ENCODE peak calls at places on chromosomes 3 and 15, in six cellular contexts. I is A549, N is lung, L is thoracic aorta, P is cardiac muscle cell, H is fibroblast of lung. Z is an unnamed sample.

GRCh38 chr3:106628407-106628806 is 748.8 kb upstream of the CCDC54 start:
- DNase-seq in I (no peak), N (no peak), L (no peak), P (no peak), H (peak), Z (no peak)

GRCh38 chr15:38389924-38390542 is 63.9 kb upstream of the FAM98B start:
- DNase-seq in I (peak), N (peak), L (peak), P (peak), H (peak), Z (peak)

GRCh38 chr3:78799681-78800080 is 968.1 kb downstream of the ROBO1 start:
- DNase-seq in I (no peak), N (no peak), L (no peak), P (no peak), H (no peak), Z (no peak)

GRCh38 chr3:66809579-66809958 is 188.5 kb upstream of the KBTBD8 start:
- DNase-seq in I (no peak), N (no peak), L (no peak), P (no peak), H (no peak), Z (peak)

GRCh38 chr3:128607710-128608048 is 42.9 kb downstream of the RPN1 start:
- DNase-seq in I (no peak), N (no peak), L (no peak), P (no peak), H (no peak), Z (peak)

GRCh38 chr3:159273070-159273469 is 471.2 kb downstream of the MFSD1 start:
- DNase-seq in I (no peak), N (no peak), L (no peak), P (no peak), H (no peak), Z (no peak)

GRCh38 chr3:42702066-42702951 is at the start of gene HHATL:
- DNase-seq in I (no peak), N (no peak), L (no peak), P (peak), H (no peak), Z (no peak)

GRCh38 chr3:130263708-130264107 is 81.8 kb upstream of the COL6A5 start:
- DNase-seq in I (no peak), N (no peak), L (no peak), P (no peak), H (no peak), Z (no peak)

GRCh38 chr3:40754966-40755365 is 230.2 kb downstream of the ZNF621 start:
- DNase-seq in I (no peak), N (no peak), L (no peak), P (no peak), H (no peak), Z (no peak)

GRCh38 chr15:80251505-80252280 is at the start of gene CTXND1:
- DNase-seq in I (no peak), N (no peak), L (no peak), P (peak), H (no peak), Z (no peak)

GRCh38 chr15:64150236-64150578 is 1.3 kb upstream of the SNX22 start:
- DNase-seq in I (no peak), N (no peak), L (no peak), P (peak), H (no peak), Z (no peak)

GRCh38 chr3:159814161-159814560 is 174.5 kb upstream of the IL12A start:
- DNase-seq in I (no peak), N (no peak), L (no peak), P (no peak), H (no peak), Z (no peak)

GRCh38 chr3:46006646-46007045 is 11.0 kb upstream of the FYCO1 start:
- DNase-seq in I (no peak), N (no peak), L (no peak), P (no peak), H (peak), Z (no peak)

GRCh38 chr3:18806633-18807032 is 341.7 kb upstream of the KCNH8 start:
- DNase-seq in I (no peak), N (no peak), L (no peak), P (no peak), H (no peak), Z (no peak)

GRCh38 chr3:31534036-31534435 is 1.3 kb downstream of the STT3B start:
- DNase-seq in I (peak), N (no peak), L (no peak), P (peak), H (peak), Z (no peak)

GRCh38 chr3:112089956-112090898 is 4.0 kb downstream of the C3orf52 start:
- DNase-seq in I (no peak), N (no peak), L (no peak), P (no peak), H (no peak), Z (no peak)

GRCh38 chr3:71576966-71577459 is 6.5 kb downstream of the FOXP1 start:
- DNase-seq in I (no peak), N (peak), L (no peak), P (no peak), H (no peak), Z (no peak)

GRCh38 chr3:146594843-146595482 is 10.2 kb downstream of the PLSCR5 start:
- DNase-seq in I (peak), N (no peak), L (no peak), P (no peak), H (peak), Z (no peak)

GRCh38 chr3:22585504-22585903 is 617.6 kb upstream of the UBE2E2 start:
- DNase-seq in I (no peak), N (no peak), L (no peak), P (no peak), H (peak), Z (no peak)

GRCh38 chr3:113147608-113148306 is 63.6 kb upstream of the BOC start:
- DNase-seq in I (no peak), N (no peak), L (no peak), P (no peak), H (no peak), Z (peak)

GRCh38 chr3:77935418-77935817 is 895.5 kb downstream of the ROBO2 start:
- DNase-seq in I (no peak), N (no peak), L (no peak), P (no peak), H (peak), Z (no peak)

GRCh38 chr3:35724106-35724505 is 84.8 kb downstream of the ARPP21 start:
- DNase-seq in I (no peak), N (no peak), L (no peak), P (no peak), H (no peak), Z (no peak)

GRCh38 chr3:16265455-16265786 is 409 bp downstream of the OXNAD1 start:
- DNase-seq in I (no peak), N (no peak), L (no peak), P (no peak), H (no peak), Z (no peak)

GRCh38 chr15:77481670-77482069 is 61.0 kb downstream of the HMG20A start:
- DNase-seq in I (no peak), N (no peak), L (no peak), P (no peak), H (peak), Z (no peak)

GRCh38 chr15:88714782-88715372 is 76.1 kb downstream of the ISG20 start:
- DNase-seq in I (no peak), N (no peak), L (no peak), P (no peak), H (no peak), Z (peak)

GRCh38 chr3:101780661-101781060 is 1.6 kb downstream of the NXPE3 start:
- DNase-seq in I (peak), N (no peak), L (no peak), P (no peak), H (peak), Z (peak)

GRCh38 chr15:70879386-70879785 is 12.8 kb downstream of the THAP10 start:
- DNase-seq in I (no peak), N (no peak), L (no peak), P (no peak), H (peak), Z (no peak)

GRCh38 chr15:43187544-43188155 is 2.4 kb downstream of the CCNDBP1 start:
- DNase-seq in I (peak), N (no peak), L (no peak), P (peak), H (peak), Z (no peak)

GRCh38 chr15:43186003-43186353 is 775 bp downstream of the CCNDBP1 start:
- DNase-seq in I (peak), N (no peak), L (no peak), P (no peak), H (peak), Z (peak)

GRCh38 chr15:43184407-43185160 is 619 bp upstream of the CCNDBP1 start:
- DNase-seq in I (no peak), N (no peak), L (no peak), P (no peak), H (no peak), Z (no peak)

GRCh38 chr15:43185161-43186002 is at the start of gene CCNDBP1:
- DNase-seq in I (peak), N (peak), L (peak), P (peak), H (peak), Z (peak)

GRCh38 chr15:43183270-43183669 is 1.9 kb upstream of the CCNDBP1 start:
- DNase-seq in I (no peak), N (no peak), L (no peak), P (no peak), H (no peak), Z (no peak)
- H3K27ac ChIP-seq in I (no peak), N (no peak), L (no peak), P (no peak), H (no peak), Z (no peak)

DNA sequence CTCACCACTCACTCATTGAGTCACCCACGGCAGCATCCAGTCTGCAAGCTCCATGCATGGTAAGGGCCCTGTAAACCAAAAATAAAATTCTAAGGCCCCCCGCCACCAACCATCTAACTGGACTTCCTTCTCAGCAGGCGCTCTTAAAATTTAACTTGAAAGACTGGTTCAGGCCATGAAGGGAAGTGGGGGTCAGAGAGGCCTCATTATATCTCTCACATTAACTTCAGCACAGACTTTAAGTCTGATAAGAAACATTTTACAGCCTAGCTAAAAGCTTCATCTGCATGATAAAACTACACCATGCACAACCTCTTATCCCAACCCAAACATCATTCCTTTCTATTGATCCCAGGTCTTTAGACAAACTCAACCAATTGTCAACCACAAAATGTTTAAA is 38.5 kb downstream of the FBLN2 start:
- DNase-seq in I (no peak), N (no peak), L (no peak), P (no peak), H (no peak), Z (no peak)
- H3K27ac ChIP-seq in I (no peak), N (no peak), L (no peak), P (no peak), H (no peak), Z (no peak)

GRCh38 chr3:183396662-183397391 is 31.6 kb downstream of the MCF2L2 start:
- DNase-seq in I (no peak), N (no peak), L (no peak), P (no peak), H (no peak), Z (no peak)

GRCh38 chr3:183391460-183391859 is 37.0 kb downstream of the MCF2L2 start:
- DNase-seq in I (no peak), N (no peak), L (no peak), P (no peak), H (no peak), Z (no peak)

GRCh38 chr3:183393625-183394024 is 34.8 kb downstream of the MCF2L2 start:
- DNase-seq in I (no peak), N (no peak), L (no peak), P (no peak), H (no peak), Z (no peak)

GRCh38 chr3:183392166-183393034 is 36.0 kb downstream of the MCF2L2 start:
- DNase-seq in I (no peak), N (no peak), L (no peak), P (peak), H (peak), Z (no peak)

GRCh38 chr3:183394150-183394549 is 34.3 kb downstream of the MCF2L2 start:
- DNase-seq in I (no peak), N (no peak), L (no peak), P (no peak), H (no peak), Z (no peak)
- H3K27ac ChIP-seq in I (no peak), N (no peak), L (no peak), P (no peak), H (no peak), Z (no peak)

GRCh38 chr3:134367412-134367811 is 6.8 kb downstream of the AMOTL2 start:
- DNase-seq in I (no peak), N (no peak), L (no peak), P (no peak), H (no peak), Z (no peak)

GRCh38 chr3:134369231-134369741 is 5.0 kb downstream of the AMOTL2 start:
- DNase-seq in I (no peak), N (no peak), L (no peak), P (no peak), H (peak), Z (no peak)

GRCh38 chr3:134369861-134370596 is 4.2 kb downstream of the AMOTL2 start:
- DNase-seq in I (no peak), N (no peak), L (no peak), P (no peak), H (no peak), Z (no peak)

GRCh38 chr3:134367869-134368750 is 6.1 kb downstream of the AMOTL2 start:
- DNase-seq in I (no peak), N (no peak), L (no peak), P (no peak), H (no peak), Z (no peak)

DNA sequence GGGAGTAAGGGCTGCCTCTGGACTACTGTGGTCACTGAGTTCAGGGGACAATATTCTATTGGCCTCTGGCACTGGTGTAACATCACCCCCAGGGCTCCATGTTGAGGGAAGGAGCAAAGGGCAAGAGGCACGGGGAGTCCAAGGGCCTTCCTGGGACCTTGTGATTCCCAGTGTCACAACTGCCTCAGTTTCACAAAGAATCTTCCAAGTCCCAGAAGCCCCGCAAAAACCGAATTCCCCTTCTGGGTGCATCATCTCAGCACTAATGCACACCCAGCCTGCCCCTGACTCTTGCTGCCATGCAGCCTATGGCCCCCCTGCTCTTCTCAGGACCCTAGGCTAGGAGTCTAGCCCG is 5.5 kb downstream of the AMOTL2 start:
- DNase-seq in I (no peak), N (no peak), L (no peak), P (no peak), H (no peak), Z (no peak)
- H3K27ac ChIP-seq in I (peak), N (peak), L (peak), P (peak), H (peak), Z (no peak)

GRCh38 chr3:123635220-123635619 is 50.4 kb upstream of the HACD2 start:
- DNase-seq in I (no peak), N (no peak), L (no peak), P (no peak), H (no peak), Z (no peak)
- H3K27ac ChIP-seq in I (no peak), N (peak), L (peak), P (no peak), H (no peak), Z (peak)